ENCODE peak calls at places on chromosomes 3 and 15, in ten cellular contexts. M is D721Med; J is uterus; E is activated CD4-positive, alpha-beta T cell treated with anti-CD3 and anti-CD28 coated beads for 48 hours; H is ureter; O is LoVo; F is left cardiac atrium; D is activated naive CD8-positive, alpha-beta T cell treated with anti-CD3 and anti-CD28 coated beads for 36 hours; I is sigmoid colon; Q is activated T-cell treated with anti-CD3 and anti-CD28 coated beads for 4 hours. S is an unnamed sample.

GRCh38 chr15:73941044-73941443 is 14.8 kb downstream of the LOXL1 start:
- DNase-seq in M (no peak), J (no peak), E (no peak), H (no peak), O (peak; percentile 16), F (no peak), D (no peak), I (no peak), Q (no peak), S (no peak)

GRCh38 chr3:52483081-52483480 is 12.1 kb upstream of the STAB1 start:
- DNase-seq in M (no peak), J (no peak), E (no peak), H (no peak), O (no peak), F (peak; percentile 15), D (no peak), I (no peak), Q (no peak), S (no peak)

GRCh38 chr3:190631295-190631694 is 117.4 kb downstream of the IL1RAP start:
- DNase-seq in M (no peak), J (no peak), E (no peak), H (no peak), O (no peak), F (no peak), D (no peak), I (no peak), Q (no peak), S (no peak)

GRCh38 chr15:83108266-83109219 is 1.1 kb downstream of the TM6SF1 start:
- DNase-seq in M (no peak), J (peak; percentile 39), E (peak; percentile 11), H (peak; percentile 61), O (no peak), F (peak; percentile 69), D (peak; percentile 26), I (peak; percentile 82), Q (no peak), S (no peak)

GRCh38 chr3:5192568-5193319 is 5.2 kb downstream of the EDEM1 start:
- DNase-seq in M (no peak), J (no peak), E (peak; percentile 72), H (no peak), O (no peak), F (no peak), D (peak; percentile 52), I (no peak), Q (no peak), S (peak; percentile 7)

GRCh38 chr3:133938770-133939495 is 43.3 kb upstream of the RAB6B start:
- DNase-seq in M (no peak), J (peak; percentile 5), E (no peak), H (peak; percentile 35), O (no peak), F (no peak), D (no peak), I (peak; percentile 32), Q (no peak), S (peak; percentile 22)

GRCh38 chr3:29937185-29937584 is 656.3 kb downstream of the RBMS3 start:
- DNase-seq in M (no peak), J (no peak), E (no peak), H (no peak), O (no peak), F (no peak), D (no peak), I (no peak), Q (no peak), S (peak; percentile 36)

GRCh38 chr15:42137461-42138261 is 18.8 kb downstream of the PLA2G4F start:
- DNase-seq in M (no peak), J (no peak), E (peak; percentile 17), H (peak; percentile 41), O (peak; percentile 71), F (no peak), D (no peak), I (peak; percentile 28), Q (no peak), S (peak; percentile 67)

GRCh38 chr3:195878424-195879274 is 29.7 kb downstream of the TNK2 start:
- DNase-seq in M (no peak), J (no peak), E (no peak), H (no peak), O (no peak), F (no peak), D (no peak), I (no peak), Q (no peak), S (no peak)

GRCh38 chr3:33942483-33943150 is 144.2 kb downstream of the PDCD6IP start:
- DNase-seq in M (no peak), J (no peak), E (no peak), H (no peak), O (no peak), F (no peak), D (no peak), I (no peak), Q (no peak), S (peak; percentile 30)

GRCh38 chr15:58509556-58509955 is 77.8 kb downstream of the LIPC start:
- DNase-seq in M (no peak), J (no peak), E (no peak), H (no peak), O (no peak), F (no peak), D (no peak), I (no peak), Q (no peak), S (no peak)

GRCh38 chr3:66276705-66277274 is 56.0 kb downstream of the SLC25A26 start:
- DNase-seq in M (no peak), J (peak; percentile 72), E (peak; percentile 70), H (peak; percentile 64), O (peak; percentile 31), F (peak; percentile 53), D (peak; percentile 34), I (peak; percentile 75), Q (peak; percentile 55), S (peak; percentile 14)

S was measured in RWPE1.